ENCODE peak calls at places on chromosomes 5 and 9, in five cellular contexts. I is tibial nerve; H is upper lobe of left lung; K is CD8-positive, alpha-beta T cell; B is suprapubic skin. Z is an unnamed sample.

GRCh38 chr5:71454913-71455312 is 538 bp upstream of the BDP1 start:
- DNase-seq in K (no peak), I (no peak), H (no peak), B (no peak), Z (no peak)

GRCh38 chr9:117278020-117278419 is 136.8 kb downstream of the ASTN2 start:
- DNase-seq in I (no peak), H (no peak), B (no peak), K (no peak), Z (no peak)

GRCh38 chr9:104921067-104921741 is 6.8 kb downstream of the ABCA1 start:
- DNase-seq in H (no peak), K (no peak), B (no peak), I (no peak), Z (no peak)

GRCh38 chr5:13731229-13731628 is 213.3 kb downstream of the DNAH5 start:
- DNase-seq in B (no peak), H (no peak), I (no peak), K (no peak), Z (no peak)

GRCh38 chr5:73321757-73322452 is 126.7 kb downstream of the FOXD1 start:
- DNase-seq in B (no peak), H (no peak), I (no peak), K (no peak), Z (no peak)

GRCh38 chr5:150413176-150413901 is 629 bp upstream of the CD74 start:
- DNase-seq in K (no peak), H (no peak), I (no peak), B (no peak), Z (no peak)

GRCh38 chr9:134304306-134304705 is 21.9 kb upstream of the RXRA start:
- DNase-seq in B (no peak), H (no peak), I (no peak), K (peak; percentile 9), Z (no peak)

GRCh38 chr5:180669661-180670060 is 20.3 kb upstream of the FLT4 start:
- DNase-seq in I (no peak), H (no peak), B (no peak), K (no peak), Z (no peak)

GRCh38 chr9:131813116-131813515 is 73.2 kb upstream of the RAPGEF1 start:
- DNase-seq in K (no peak), I (no peak), H (no peak), B (no peak), Z (no peak)

GRCh38 chr9:96048954-96049831 is 173.7 kb downstream of the ERCC6L2 start:
- DNase-seq in H (no peak), K (no peak), B (no peak), I (peak; percentile 57), Z (no peak)

GRCh38 chr9:137049544-137050449 is 3.8 kb upstream of the NPDC1 start:
- DNase-seq in K (peak; percentile 55), H (peak; percentile 56), B (no peak), I (no peak), Z (no peak)

GRCh38 chr9:136051568-136052432 is 43.3 kb downstream of the NACC2 start:
- DNase-seq in B (no peak), H (peak; percentile 80), K (no peak), I (peak; percentile 51), Z (no peak)

GRCh38 chr5:96626956-96627355 is 35.2 kb upstream of the CAST start:
- DNase-seq in H (no peak), I (no peak), K (no peak), B (no peak), Z (no peak)

GRCh38 chr5:60228676-60229075 is 335.1 kb upstream of the PDE4D start:
- DNase-seq in B (no peak), I (no peak), K (no peak), H (no peak), Z (no peak)

GRCh38 chr5:57698785-57699184 is 216.2 kb upstream of the ACTBL2 start:
- DNase-seq in H (no peak), K (no peak), B (no peak), I (no peak), Z (no peak)

GRCh38 chr5:93162201-93162654 is 418.8 kb downstream of the NR2F1-AS1 start:
- DNase-seq in I (no peak), B (no peak), H (no peak), K (no peak), Z (no peak)

GRCh38 chr5:106784846-106785245 is 885.9 kb downstream of the EFNA5 start:
- DNase-seq in H (no peak), I (no peak), K (no peak), B (no peak), Z (no peak)

GRCh38 chr9:128409998-128410397 is 10.7 kb upstream of the CERCAM start:
- DNase-seq in K (no peak), I (no peak), B (no peak), H (no peak), Z (no peak)

GRCh38 chr9:21516796-21517195 is 34.7 kb upstream of the IFNE start:
- DNase-seq in H (no peak), I (no peak), B (no peak), K (no peak), Z (no peak)

GRCh38 chr5:95891499-95891898 is 69.0 kb upstream of the GLRX start:
- DNase-seq in I (no peak), H (no peak), K (no peak), B (no peak), Z (no peak)

GRCh38 chr5:165108809-165109208 is 1603.4 kb downstream of the MAT2B start:
- DNase-seq in H (no peak), I (no peak), B (no peak), K (no peak), Z (no peak)

GRCh38 chr9:92140754-92141143 is 25.5 kb upstream of the SPTLC1 start:
- DNase-seq in K (no peak), H (no peak), B (no peak), I (no peak), Z (no peak)

GRCh38 chr5:90563161-90563560 is 4.6 kb downstream of the ADGRV1 start:
- DNase-seq in H (no peak), I (no peak), K (no peak), B (no peak), Z (no peak)

GRCh38 chr5:135217669-135218485 is 181.2 kb downstream of the MACROH2A1 start:
- DNase-seq in H (no peak), I (no peak), B (peak; percentile 43), K (no peak), Z (no peak)

GRCh38 chr9:129289131-129289731 is 111.2 kb upstream of the IER5L start:
- DNase-seq in K (no peak), I (peak; percentile 11), H (peak; percentile 10), B (peak; percentile 50), Z (no peak)

GRCh38 chr5:145764325-145764724 is 70.8 kb downstream of the PRELID2 start:
- DNase-seq in K (no peak), H (no peak), B (no peak), I (no peak), Z (no peak)

GRCh38 chr9:95991326-95991725 is 115.8 kb downstream of the ERCC6L2 start:
- DNase-seq in H (no peak), K (no peak), B (no peak), I (no peak), Z (no peak)

GRCh38 chr5:147509041-147509709 is 693 bp downstream of the DPYSL3 start:
- DNase-seq in H (no peak), K (no peak), B (peak; percentile 83), I (no peak), Z (no peak)

GRCh38 chr5:157820593-157821252 is 38.2 kb downstream of the CLINT1 start:
- DNase-seq in H (no peak), I (no peak), K (no peak), B (no peak), Z (no peak)

GRCh38 chr5:62645223-62645622 is 66.6 kb downstream of the LRRC70 start:
- DNase-seq in I (no peak), H (no peak), B (no peak), K (no peak), Z (no peak)

GRCh38 chr5:4576161-4576748 is 563.9 kb upstream of the ADAMTS16 start:
- DNase-seq in H (no peak), K (no peak), B (no peak), I (no peak), Z (no peak)

GRCh38 chr5:69188811-69189161 is 597 bp upstream of the CENPH start:
- DNase-seq in I (no peak), K (no peak), B (no peak), H (no peak), Z (no peak)

GRCh38 chr5:53479656-53480473 is 564 bp upstream of the FST start:
- DNase-seq in B (peak; percentile 83), H (peak; percentile 32), I (peak; percentile 49), K (peak; percentile 25), Z (no peak)

GRCh38 chr9:97994695-97995094 is 11.6 kb downstream of the ANP32B start:
- DNase-seq in B (no peak), H (no peak), K (no peak), I (no peak), Z (no peak)

GRCh38 chr9:112046181-112046580 is 128.9 kb downstream of the SUSD1 start:
- DNase-seq in I (no peak), H (no peak), K (no peak), B (no peak), Z (no peak)
- H3K4me1 ChIP-seq in I (peaks cover 39% of the 10 kb centered on the region), H (peaks cover 11% of the 10 kb centered on the region), K (no peaks in the 10 kb centered on the region), B (peaks cover 22% of the 10 kb centered on the region), Z (peaks cover 23% of the 10 kb centered on the region)

GRCh38 chr5:141003026-141003425 is 36.8 kb downstream of the PCDHAC2 start:
- DNase-seq in K (no peak), I (no peak), H (no peak), B (no peak), Z (no peak)
- H3K4me1 ChIP-seq in K (peaks cover 5% of the 10 kb centered on the region), I (peaks cover 14% of the 10 kb centered on the region), H (peaks cover 12% of the 10 kb centered on the region), B (no peaks in the 10 kb centered on the region), Z (no peaks in the 10 kb centered on the region)

GRCh38 chr5:9439651-9440292 is 106.1 kb downstream of the SEMA5A start:
- DNase-seq in I (no peak), K (no peak), H (no peak), B (no peak), Z (no peak)

GRCh38 chr5:9437741-9438240 is 108.1 kb downstream of the SEMA5A start:
- DNase-seq in H (no peak), K (no peak), I (no peak), B (no peak), Z (no peak)

GRCh38 chr5:9440517-9440916 is 105.4 kb downstream of the SEMA5A start:
- DNase-seq in I (no peak), H (no peak), B (no peak), K (no peak), Z (no peak)

GRCh38 chr5:9444346-9444745 is 101.5 kb downstream of the SEMA5A start:
- DNase-seq in K (no peak), B (no peak), H (no peak), I (no peak), Z (no peak)

GRCh38 chr5:9441610-9442009 is 104.3 kb downstream of the SEMA5A start:
- DNase-seq in H (no peak), B (no peak), I (no peak), K (no peak), Z (no peak)
- H3K4me1 ChIP-seq in H (no peaks in the 10 kb centered on the region), B (peaks cover 15% of the 10 kb centered on the region), I (peaks cover 21% of the 10 kb centered on the region), K (no peaks in the 10 kb centered on the region), Z (no peaks in the 10 kb centered on the region)

GRCh38 chr5:32909207-32909606 is 198.1 kb downstream of the NPR3 start:
- DNase-seq in I (no peak), H (no peak), B (no peak), K (no peak), Z (no peak)
- H3K4me1 ChIP-seq in I (no peaks in the 10 kb centered on the region), H (no peaks in the 10 kb centered on the region), B (no peaks in the 10 kb centered on the region), K (no peaks in the 10 kb centered on the region), Z (no peaks in the 10 kb centered on the region)

Z was measured in esophagus squamous epithelium.